ENCODE peak calls at places on chromosomes 13 and 19, in nine cellular contexts. X is uterus, F is tibial nerve, Z is thyroid gland, I is A549, O is IMR-90, N is suprapubic skin, L is body of pancreas, D is H1. H is an unnamed sample.

GRCh38 chr19:5288347-5288739 is 52.3 kb downstream of the PTPRS start:
- DNase-seq in X (no peak), F (no peak), Z (no peak), I (no peak), O (no peak), N (no peak), L (peak; percentile 67), D (no peak), H (no peak)

GRCh38 chr19:3006075-3006767 is 22.9 kb downstream of the TLE2 start:
- DNase-seq in X (no peak), F (no peak), Z (no peak), I (peak; percentile 55), O (no peak), N (no peak), L (no peak), D (peak; percentile 97), H (no peak)

GRCh38 chr13:53017433-53017970 is 11.1 kb upstream of the OLFM4 start:
- DNase-seq in X (no peak), F (no peak), Z (no peak), I (no peak), O (no peak), N (no peak), L (no peak), D (no peak), H (no peak)

GRCh38 chr13:44822291-44822690 is 167.0 kb downstream of the NUFIP1 start:
- DNase-seq in X (no peak), F (no peak), Z (no peak), I (no peak), O (no peak), N (no peak), L (no peak), D (no peak), H (no peak)

GRCh38 chr19:39412867-39413268 is 399 bp downstream of the PLEKHG2 start:
- DNase-seq in X (no peak), F (no peak), Z (peak; percentile 47), I (no peak), O (no peak), N (no peak), L (no peak), D (no peak), H (no peak)

GRCh38 chr13:69194130-69194529 is 913.5 kb upstream of the ATXN8OS start:
- DNase-seq in X (no peak), F (no peak), Z (no peak), I (peak; percentile 2), O (no peak), N (no peak), L (no peak), D (no peak), H (no peak)

GRCh38 chr19:19170053-19170945 is at the start of gene MEF2B:
- DNase-seq in X (no peak), F (peak; percentile 42), Z (peak; percentile 82), I (peak; percentile 18), O (peak; percentile 30), N (peak; percentile 80), L (peak; percentile 78), D (peak; percentile 96), H (peak; percentile 35)

GRCh38 chr13:99690426-99691189 is 189.3 kb downstream of the TM9SF2 start:
- DNase-seq in X (no peak), F (no peak), Z (no peak), I (no peak), O (no peak), N (no peak), L (no peak), D (no peak), H (no peak)

GRCh38 chr13:47087841-47088240 is 191.0 kb upstream of the HTR2A start:
- DNase-seq in X (no peak), F (no peak), Z (no peak), I (no peak), O (peak; percentile 81), N (no peak), L (no peak), D (no peak), H (no peak)

GRCh38 chr13:45439781-45440462 is 21.7 kb upstream of the SLC25A30 start:
- DNase-seq in X (no peak), F (no peak), Z (no peak), I (no peak), O (no peak), N (no peak), L (no peak), D (no peak), H (no peak)

GRCh38 chr13:48448963-48449614 is 36.2 kb upstream of the LPAR6 start:
- DNase-seq in X (no peak), F (no peak), Z (no peak), I (no peak), O (peak; percentile 80), N (no peak), L (no peak), D (no peak), H (no peak)

GRCh38 chr19:41330946-41331678 is 21.1 kb downstream of the CCDC97 start:
- DNase-seq in X (no peak), F (no peak), Z (no peak), I (no peak), O (no peak), N (no peak), L (no peak), D (no peak), H (no peak)
- H3K27ac ChIP-seq in X (no peak overlapping the region), F (no peak overlapping the region), Z (no peak overlapping the region), I (no peak overlapping the region), O (no peak overlapping the region), N (no peak overlapping the region), L (no peak overlapping the region), D (no peak overlapping the region), H (no peak overlapping the region)

GRCh38 chr13:106464076-106464475 is 71.4 kb downstream of the EFNB2 start:
- DNase-seq in X (no peak), F (no peak), Z (no peak), I (no peak), O (no peak), N (no peak), L (no peak), D (no peak), H (no peak)
- H3K4me3 ChIP-seq in X (no peak overlapping the region), F (no peak overlapping the region), Z (no peak overlapping the region), I (no peak overlapping the region), O (no peak overlapping the region), N (no peak overlapping the region), L (no peak overlapping the region), D (no peak overlapping the region), H (no peak overlapping the region)

DNA sequence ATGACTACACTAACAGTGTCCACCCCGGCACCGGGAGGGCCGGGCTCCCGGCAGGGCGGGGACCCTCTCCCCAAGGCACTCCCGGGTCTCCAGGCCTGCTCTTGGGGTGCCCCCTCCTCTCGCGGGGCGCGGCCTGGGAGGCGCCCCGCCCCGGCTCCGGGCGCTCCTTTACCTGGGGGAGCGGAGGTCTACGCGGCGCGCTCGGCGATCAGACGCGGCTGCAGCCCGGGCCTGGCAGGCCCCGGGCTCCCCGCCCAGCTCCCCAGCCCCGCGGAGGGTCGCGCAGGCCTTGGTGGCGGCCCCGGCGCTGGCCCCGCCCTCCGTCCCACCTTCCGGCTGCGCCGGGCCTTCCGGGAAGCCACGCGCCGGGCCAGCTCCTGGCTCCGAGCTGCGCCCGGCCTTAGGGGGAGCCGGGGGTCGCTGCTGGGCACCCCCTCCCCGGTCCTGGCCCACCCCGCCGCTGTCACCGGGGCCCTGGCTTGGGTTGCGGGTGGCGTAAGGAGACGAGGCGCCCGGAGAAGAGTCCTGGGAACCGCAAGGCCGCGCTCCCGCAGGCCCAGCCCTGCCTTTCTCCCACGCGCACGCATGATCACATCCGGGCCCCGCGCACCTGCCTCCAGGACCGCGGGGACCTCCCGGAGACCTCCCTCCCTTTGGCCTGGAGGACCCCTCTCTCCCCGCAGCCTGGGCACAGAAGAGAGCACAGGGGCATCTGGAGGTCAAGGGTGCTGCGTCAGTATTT is at the start of gene C19orf12:
- DNase-seq in X (peak; percentile 47), F (no peak), Z (peak; percentile 77), I (peak; percentile 77), O (peak; percentile 23), N (no peak), L (peak; percentile 70), D (peak; percentile 77), H (peak; percentile 64)
- TF ChIP-seq POLR2A in X (peak; percentile 77), F (peak; percentile 85), Z (peak; percentile 34), I (peak; percentile 93), O (peak; percentile 84), N (peak; percentile 79), L (peak; percentile 84), D (no peak), H (peak; percentile 36)

GRCh38 chr19:1377176-1377964 is 6.3 kb upstream of the NDUFS7 start:
- DNase-seq in X (no peak), F (no peak), Z (no peak), I (no peak), O (no peak), N (no peak), L (no peak), D (no peak), H (no peak)
- H3K27ac ChIP-seq in X (no peak overlapping the region), F (no peak overlapping the region), Z (no peak overlapping the region), I (no peak overlapping the region), O (no peak overlapping the region), N (no peak overlapping the region), L (no peak overlapping the region), D (no peak overlapping the region), H (peak overlapping the region; percentile 79)

DNA sequence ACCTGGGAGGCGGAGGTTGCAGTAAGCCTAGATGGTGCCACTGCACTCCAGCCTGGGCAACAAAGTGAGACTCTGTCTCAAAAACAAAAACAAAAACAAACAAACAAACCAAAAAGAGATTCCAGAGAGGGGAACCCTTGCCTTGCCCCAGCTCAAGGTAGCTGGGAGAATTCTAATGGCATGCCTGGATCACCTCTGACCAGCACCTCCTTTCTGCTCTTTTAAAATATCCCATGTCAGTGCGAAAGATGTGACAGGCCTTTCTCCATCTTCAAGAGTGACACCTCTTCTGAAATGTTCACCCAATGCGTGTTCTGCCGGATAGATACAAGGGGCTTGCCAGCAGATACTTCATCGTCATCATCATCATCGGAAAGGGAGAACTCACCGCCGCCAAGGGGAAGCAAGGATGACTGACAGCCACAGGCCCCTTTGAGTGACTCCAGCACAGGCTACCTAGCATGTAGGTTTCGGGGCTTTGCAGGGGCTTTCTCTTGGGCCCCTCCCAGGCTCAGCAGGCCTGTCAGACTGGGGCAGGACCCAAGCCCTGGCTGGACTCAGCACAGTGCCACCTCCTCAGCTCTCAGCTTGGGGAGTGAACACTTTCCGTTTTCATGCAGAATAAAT is 18.9 kb upstream of the LRP3 start:
- DNase-seq in X (no peak), F (no peak), Z (no peak), I (no peak), O (no peak), N (no peak), L (no peak), D (no peak), H (no peak)
- H3K4me3 ChIP-seq in X (no peak overlapping the region), F (no peak overlapping the region), Z (no peak overlapping the region), I (no peak overlapping the region), O (no peak overlapping the region), N (no peak overlapping the region), L (no peak overlapping the region), D (no peak overlapping the region), H (no peak overlapping the region)